ENCODE peak calls at places on chromosomes 16 and 17, in seven cellular contexts. X is AG04450; D is brain microvascular endothelial cell; M is CD4-positive, alpha-beta T cell; W is upper lobe of right lung; J is PC-3; C is K562. V is an unnamed sample.

GRCh38 chr17:311119-311848 is 41.3 kb downstream of the RPH3AL start:
- DNase-seq in X (no peak), D (no peak), M (no peak), W (peak; percentile 40), J (no peak), C (no peak), V (no peak)

GRCh38 chr17:75594499-75595283 is 7.1 kb downstream of the MYO15B start:
- DNase-seq in X (no peak), D (no peak), M (no peak), W (peak; percentile 62), J (no peak), C (no peak), V (no peak)

GRCh38 chr17:50938821-50939541 is 72.8 kb upstream of the TOB1 start:
- DNase-seq in X (no peak), D (no peak), M (no peak), W (no peak), J (no peak), C (no peak), V (no peak)

GRCh38 chr17:44351464-44351863 is 6.4 kb downstream of the GRN start:
- DNase-seq in X (no peak), D (no peak), M (no peak), W (no peak), J (no peak), C (peak; percentile 9), V (no peak)

GRCh38 chr17:77842906-77843249 is 115.6 kb upstream of the TNRC6C start:
- DNase-seq in X (no peak), D (no peak), M (no peak), W (no peak), J (no peak), C (no peak), V (no peak)

GRCh38 chr17:13490906-13491502 is 110.7 kb downstream of the HS3ST3A1 start:
- DNase-seq in X (no peak), D (peak; percentile 24), M (no peak), W (no peak), J (no peak), C (no peak), V (no peak)

GRCh38 chr16:12584488-12585233 is 219.0 kb downstream of the CPPED1 start:
- DNase-seq in X (no peak), D (no peak), M (no peak), W (no peak), J (no peak), C (no peak), V (no peak)

GRCh38 chr16:425082-425718 is at the start of gene RAB11FIP3:
- DNase-seq in X (no peak), D (peak; percentile 40), M (peak; percentile 77), W (peak; percentile 92), J (peak; percentile 61), C (peak; percentile 93), V (peak; percentile 80)

GRCh38 chr16:30665830-30666190 is 7.6 kb downstream of the FBRS start:
- DNase-seq in X (no peak), D (no peak), M (no peak), W (no peak), J (no peak), C (peak; percentile 3), V (no peak)

GRCh38 chr17:82238562-82239201 is 9.8 kb downstream of the SLC16A3 start:
- DNase-seq in X (no peak), D (peak; percentile 85), M (peak; percentile 63), W (peak; percentile 95), J (peak; percentile 54), C (peak; percentile 72), V (peak; percentile 75)

GRCh38 chr17:19024101-19025078 is 19.8 kb upstream of the FAM83G start:
- DNase-seq in X (no peak), D (peak; percentile 25), M (no peak), W (peak; percentile 44), J (peak; percentile 39), C (no peak), V (peak; percentile 47)

GRCh38 chr17:16267174-16267573 is 50.2 kb downstream of the PIGL start:
- DNase-seq in X (no peak), D (no peak), M (no peak), W (no peak), J (no peak), C (no peak), V (no peak)

GRCh38 chr16:48271728-48272127 is 24.4 kb upstream of the ABCC11 start:
- DNase-seq in X (no peak), D (no peak), M (no peak), W (no peak), J (no peak), C (no peak), V (no peak)

DNA sequence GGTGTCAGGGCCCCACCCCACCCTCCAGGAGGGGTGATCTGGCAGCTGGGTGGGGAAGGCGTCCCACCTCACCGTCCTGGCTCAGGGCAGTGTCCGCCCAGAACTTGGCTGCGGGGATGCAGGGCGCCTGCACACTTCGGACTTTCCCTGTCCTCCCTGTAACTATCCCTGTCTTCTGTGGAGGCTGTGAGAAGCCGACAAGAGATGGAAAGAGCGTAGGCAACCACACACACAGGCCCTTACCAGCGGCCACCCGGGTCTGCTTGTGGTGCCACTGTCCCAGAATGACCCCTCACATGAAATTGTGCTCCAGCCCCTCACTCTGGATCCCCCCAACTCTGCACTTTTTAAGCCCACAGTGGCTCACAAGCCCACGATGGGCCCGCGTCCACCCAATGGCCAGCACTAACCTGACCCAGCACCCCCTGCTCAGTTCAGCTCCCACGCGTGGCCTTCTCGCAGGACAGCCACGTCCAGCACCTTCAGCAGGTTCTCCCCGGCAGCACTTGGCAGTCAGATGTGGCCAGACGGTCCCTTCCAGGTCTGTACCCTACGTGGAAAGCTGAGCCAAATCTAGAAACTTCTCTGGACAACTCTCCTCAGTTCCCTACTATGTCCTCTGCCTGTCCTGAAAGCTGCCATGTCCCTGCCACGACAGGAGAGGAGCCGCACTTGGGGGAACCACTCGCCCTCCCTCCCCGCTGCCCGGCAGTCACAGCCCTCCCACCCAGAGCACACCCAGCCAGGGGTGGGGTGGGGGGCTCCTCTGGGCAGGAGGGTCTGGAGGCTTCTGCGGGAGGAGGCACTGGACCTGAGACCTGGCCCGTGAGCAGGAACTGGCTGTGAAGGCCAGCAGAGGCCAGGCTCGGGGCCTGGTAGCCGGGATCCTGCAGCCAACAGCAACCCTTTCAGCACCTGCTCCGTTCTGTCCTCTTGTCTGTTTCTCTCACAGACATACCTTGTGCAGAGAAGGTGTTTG is 38.0 kb downstream of the PEMT start:
- DNase-seq in X (no peak), D (no peak), M (no peak), W (no peak), J (no peak), C (no peak), V (no peak)
- H3K27ac ChIP-seq in X (no peak overlapping the region), D (no peak overlapping the region), M (no peak overlapping the region), W (no peak overlapping the region), J (no peak overlapping the region), C (no peak overlapping the region), V (no peak overlapping the region)

GRCh38 chr17:56596741-56597494 is 3.4 kb downstream of the NOG start:
- DNase-seq in X (no peak), D (no peak), M (no peak), W (no peak), J (no peak), C (no peak), V (no peak)

GRCh38 chr17:56593741-56594527 is 435 bp downstream of the NOG start:
- DNase-seq in X (no peak), D (peak; percentile 26), M (peak; percentile 40), W (peak; percentile 85), J (peak; percentile 79), C (no peak), V (peak; percentile 57)

GRCh38 chr17:56595831-56596740 is 2.6 kb downstream of the NOG start:
- DNase-seq in X (no peak), D (no peak), M (peak; percentile 13), W (no peak), J (peak; percentile 67), C (no peak), V (no peak)

GRCh38 chr17:56593073-56593740 is at the start of gene NOG:
- DNase-seq in X (no peak), D (no peak), M (peak; percentile 54), W (peak; percentile 79), J (peak; percentile 74), C (peak; percentile 16), V (peak; percentile 67)

DNA sequence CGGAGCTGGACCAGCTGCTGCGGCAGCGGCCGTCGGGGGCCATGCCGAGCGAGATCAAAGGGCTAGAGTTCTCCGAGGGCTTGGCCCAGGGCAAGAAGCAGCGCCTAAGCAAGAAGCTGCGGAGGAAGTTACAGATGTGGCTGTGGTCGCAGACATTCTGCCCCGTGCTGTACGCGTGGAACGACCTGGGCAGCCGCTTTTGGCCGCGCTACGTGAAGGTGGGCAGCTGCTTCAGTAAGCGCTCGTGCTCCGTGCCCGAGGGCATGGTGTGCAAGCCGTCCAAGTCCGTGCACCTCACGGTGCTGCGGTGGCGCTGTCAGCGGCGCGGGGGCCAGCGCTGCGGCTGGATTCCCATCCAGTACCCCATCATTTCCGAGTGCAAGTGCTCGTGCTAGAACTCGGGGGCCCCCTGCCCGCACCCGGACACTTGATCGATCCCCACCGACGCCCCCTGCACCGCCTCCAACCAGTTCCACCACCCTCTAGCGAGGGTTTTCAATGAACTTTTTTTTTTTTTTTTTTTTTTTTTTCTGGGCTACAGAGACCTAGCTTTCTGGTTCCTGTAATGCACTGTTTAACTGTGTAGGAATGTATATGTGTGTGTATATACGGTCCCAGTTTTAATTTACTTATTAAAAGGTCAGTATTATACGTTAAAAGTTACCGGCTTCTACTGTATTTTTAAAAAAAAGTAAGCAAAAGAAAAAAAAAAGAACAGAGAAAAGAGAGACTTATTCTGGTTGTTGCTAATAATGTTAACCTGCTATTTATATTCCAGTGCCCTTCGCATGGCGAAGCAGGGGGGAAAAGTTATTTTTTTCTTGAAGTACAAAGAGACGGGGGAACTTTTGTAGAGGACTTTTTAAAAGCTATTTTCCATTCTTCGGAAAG is 1.3 kb downstream of the NOG start:
- DNase-seq in X (no peak), D (no peak), M (peak; percentile 31), W (peak; percentile 65), J (peak; percentile 56), C (no peak), V (no peak)
- TF ChIP-seq CTCF in X (no peak), D (peak; percentile 19), M (no peak), W (no peak), J (peak; percentile 39), C (no peak), V (peak; percentile 20)

GRCh38 chr16:75007443-75007842 is 8.6 kb downstream of the ZNRF1 start:
- DNase-seq in X (no peak), D (no peak), M (no peak), W (no peak), J (no peak), C (no peak), V (no peak)

GRCh38 chr16:75012380-75013081 is 13.7 kb downstream of the ZNRF1 start:
- DNase-seq in X (no peak), D (no peak), M (no peak), W (no peak), J (no peak), C (no peak), V (no peak)

GRCh38 chr16:75014318-75014717 is 15.5 kb downstream of the ZNRF1 start:
- DNase-seq in X (no peak), D (no peak), M (no peak), W (no peak), J (no peak), C (no peak), V (no peak)

GRCh38 chr16:75010427-75010826 is 11.6 kb downstream of the ZNRF1 start:
- DNase-seq in X (no peak), D (no peak), M (no peak), W (no peak), J (no peak), C (no peak), V (no peak)

GRCh38 chr16:75011634-75012307 is 12.9 kb downstream of the ZNRF1 start:
- DNase-seq in X (peak; percentile 51), D (peak; percentile 88), M (peak; percentile 7), W (no peak), J (peak; percentile 83), C (no peak), V (peak; percentile 91)
- H3K27ac ChIP-seq in X (peak overlapping the region; percentile 81), D (peak overlapping the region; percentile 78), M (no peak overlapping the region), W (peak overlapping the region; percentile 77), J (peak overlapping the region; percentile 76), C (peak overlapping the region; percentile 82), V (peak overlapping the region; percentile 76)

GRCh38 chr16:46900464-46901235 is 16.5 kb downstream of the GPT2 start:
- DNase-seq in X (no peak), D (no peak), M (no peak), W (no peak), J (no peak), C (no peak), V (no peak)
- TF ChIP-seq CTCF in X (no peak), D (no peak), M (no peak), W (no peak), J (no peak), C (no peak), V (no peak)

V was measured in RWPE1.